ENCODE peak calls at places on chromosomes 1 and 21, in four cellular contexts. One of them, this sample, is unnamed.

GRCh38 chr1:160608941-160609340 is 29.6 kb upstream of the CD84 start:
- DNase-seq in K562: no peak
- DNase-seq in GM12878: no peak
- DNase-seq in HepG2: no peak
- DNase-seq in this sample: no peak

GRCh38 chr1:34060901-34061415 is 104.1 kb downstream of the CSMD2 start:
- DNase-seq in K562: no peak
- DNase-seq in GM12878: no peak
- DNase-seq in HepG2: no peak
- DNase-seq in this sample: no peak

GRCh38 chr1:205568135-205568468 is 63.6 kb downstream of the CDK18 start:
- DNase-seq in K562: no peak
- DNase-seq in GM12878: no peak
- DNase-seq in HepG2: no peak
- DNase-seq in this sample: no peak

GRCh38 chr1:208520700-208521099 is 276.5 kb upstream of the PLXNA2 start:
- DNase-seq in K562: no peak
- DNase-seq in GM12878: no peak
- DNase-seq in HepG2: no peak
- DNase-seq in this sample: no peak

GRCh38 chr1:241716915-241717651 is 65.0 kb downstream of the WDR64 start:
- DNase-seq in K562: no peak
- DNase-seq in GM12878: no peak
- DNase-seq in HepG2: no peak
- DNase-seq in this sample: no peak

GRCh38 chr1:223123238-223123976 is 19.6 kb downstream of the TLR5 start:
- DNase-seq in K562: peak; percentile 79
- DNase-seq in GM12878: no peak
- DNase-seq in HepG2: peak; percentile 36
- DNase-seq in this sample: peak; percentile 86

GRCh38 chr1:108753363-108753762 is 6.9 kb downstream of the STXBP3 start:
- DNase-seq in K562: no peak
- DNase-seq in GM12878: no peak
- DNase-seq in HepG2: no peak
- DNase-seq in this sample: no peak

GRCh38 chr21:44394733-44395132 is 41.3 kb downstream of the TRPM2 start:
- DNase-seq in K562: no peak
- DNase-seq in GM12878: no peak
- DNase-seq in HepG2: no peak
- DNase-seq in this sample: no peak

GRCh38 chr1:111082421-111083192 is 57.3 kb downstream of the DRAM2 start:
- DNase-seq in K562: no peak
- DNase-seq in GM12878: peak; percentile 17
- DNase-seq in HepG2: no peak
- DNase-seq in this sample: no peak

GRCh38 chr21:46118871-46119564 is 21.1 kb downstream of the COL6A2 start:
- DNase-seq in K562: no peak
- DNase-seq in GM12878: no peak
- DNase-seq in HepG2: no peak
- DNase-seq in this sample: no peak

GRCh38 chr1:48673725-48674124 is 103.0 kb downstream of the BEND5 start:
- DNase-seq in K562: peak; percentile 20
- DNase-seq in GM12878: no peak
- DNase-seq in HepG2: peak; percentile 4
- DNase-seq in this sample: peak; percentile 45

GRCh38 chr1:39886757-39887231 is 3.5 kb upstream of the TRIT1 start:
- DNase-seq in K562: no peak
- DNase-seq in GM12878: no peak
- DNase-seq in HepG2: no peak
- DNase-seq in this sample: no peak

GRCh38 chr1:183495420-183495819 is 23.1 kb downstream of the SMG7 start:
- DNase-seq in K562: no peak
- DNase-seq in GM12878: no peak
- DNase-seq in HepG2: no peak
- DNase-seq in this sample: no peak

GRCh38 chr1:170471310-170471839 is 60.6 kb upstream of the GORAB start:
- DNase-seq in K562: no peak
- DNase-seq in GM12878: no peak
- DNase-seq in HepG2: no peak
- DNase-seq in this sample: no peak

GRCh38 chr1:21685944-21686678 is 17.0 kb upstream of the RAP1GAP start:
- DNase-seq in K562: no peak
- DNase-seq in GM12878: no peak
- DNase-seq in HepG2: no peak
- DNase-seq in this sample: no peak

GRCh38 chr1:156487862-156488261 is 12.7 kb downstream of the MEF2D start:
- DNase-seq in K562: no peak
- DNase-seq in GM12878: no peak
- DNase-seq in HepG2: no peak
- DNase-seq in this sample: no peak

GRCh38 chr1:145425436-145426029 is at the start of gene NBPF20:
- DNase-seq in K562: peak; percentile 78
- DNase-seq in GM12878: peak; percentile 35
- DNase-seq in HepG2: peak; percentile 72
- DNase-seq in this sample: peak; percentile 90

GRCh38 chr1:74650561-74650960 is 23.0 kb downstream of the ERICH3 start:
- DNase-seq in K562: no peak
- DNase-seq in GM12878: no peak
- DNase-seq in HepG2: no peak
- DNase-seq in this sample: no peak

GRCh38 chr21:45357436-45358260 is 47.3 kb upstream of the COL18A1 start:
- DNase-seq in K562: no peak
- DNase-seq in GM12878: no peak
- DNase-seq in HepG2: no peak
- DNase-seq in this sample: no peak

GRCh38 chr1:64505232-64505943 is 35.5 kb downstream of the CACHD1 start:
- DNase-seq in K562: peak; percentile 87
- DNase-seq in GM12878: no peak
- DNase-seq in HepG2: no peak
- DNase-seq in this sample: peak; percentile 70

GRCh38 chr1:199931666-199932377 is 95.7 kb upstream of the NR5A2 start:
- DNase-seq in K562: peak; percentile 36
- DNase-seq in GM12878: no peak
- DNase-seq in HepG2: peak; percentile 30
- DNase-seq in this sample: no peak

GRCh38 chr1:165289556-165289955 is 67.0 kb downstream of the LMX1A start:
- DNase-seq in K562: no peak
- DNase-seq in GM12878: no peak
- DNase-seq in HepG2: no peak
- DNase-seq in this sample: no peak
- TF ChIP-seq SP1 in K562: no peak
- TF ChIP-seq SP1 in GM12878: no peak
- TF ChIP-seq SP1 in HepG2: no peak
- TF ChIP-seq SP1 in this sample: no peak

GRCh38 chr1:229241390-229241789 is 29.5 kb upstream of the RAB4A start:
- DNase-seq in K562: no peak
- DNase-seq in GM12878: no peak
- DNase-seq in HepG2: no peak
- DNase-seq in this sample: no peak

GRCh38 chr1:229238674-229239415 is 32.1 kb upstream of the RAB4A start:
- DNase-seq in K562: no peak
- DNase-seq in GM12878: no peak
- DNase-seq in HepG2: no peak
- DNase-seq in this sample: no peak

GRCh38 chr1:229238231-229238630 is 32.7 kb upstream of the RAB4A start:
- DNase-seq in K562: no peak
- DNase-seq in GM12878: no peak
- DNase-seq in HepG2: no peak
- DNase-seq in this sample: no peak

GRCh38 chr1:229243638-229244037 is 27.3 kb upstream of the RAB4A start:
- DNase-seq in K562: no peak
- DNase-seq in GM12878: no peak
- DNase-seq in HepG2: no peak
- DNase-seq in this sample: no peak

DNA sequence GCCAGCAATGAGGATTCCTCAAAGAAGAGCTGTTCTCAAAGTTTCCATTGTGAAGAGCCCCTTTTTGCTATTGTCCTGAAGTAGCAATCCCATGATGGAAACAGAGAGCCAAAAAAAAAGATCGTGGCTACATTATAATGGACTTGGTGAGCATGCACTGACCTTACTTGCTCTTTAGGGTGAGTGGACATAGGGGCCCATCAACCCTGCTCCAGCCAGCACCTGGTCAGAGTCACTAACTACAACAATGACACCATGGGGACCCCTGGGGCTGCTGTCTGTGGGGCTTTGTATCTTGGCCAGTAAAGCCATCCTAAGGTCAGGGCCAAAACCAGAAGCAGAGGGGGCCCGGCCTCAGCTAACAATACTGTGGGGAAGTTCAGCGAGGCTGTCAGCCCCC is 30.4 kb upstream of the RAB4A start:
- DNase-seq in K562: no peak
- DNase-seq in GM12878: no peak
- DNase-seq in HepG2: no peak
- DNase-seq in this sample: no peak
- TF ChIP-seq FOXM1 in K562: no peak
- TF ChIP-seq FOXM1 in GM12878: no peak
- TF ChIP-seq FOXM1 in HepG2: no peak
- TF ChIP-seq FOXM1 in this sample: no peak

GRCh38 chr1:150566589-150567340 is 12.6 kb downstream of the MCL1 start:
- DNase-seq in K562: no peak
- DNase-seq in GM12878: no peak
- DNase-seq in HepG2: no peak
- DNase-seq in this sample: no peak

GRCh38 chr1:150567717-150568561 is 11.5 kb downstream of the MCL1 start:
- DNase-seq in K562: peak; percentile 61
- DNase-seq in GM12878: no peak
- DNase-seq in HepG2: peak; percentile 95
- DNase-seq in this sample: peak; percentile 37

GRCh38 chr1:150568567-150568966 is 10.8 kb downstream of the MCL1 start:
- DNase-seq in K562: no peak
- DNase-seq in GM12878: no peak
- DNase-seq in HepG2: no peak
- DNase-seq in this sample: peak; percentile 6

GRCh38 chr1:150564051-150564991 is 15.1 kb downstream of the MCL1 start:
- DNase-seq in K562: no peak
- DNase-seq in GM12878: no peak
- DNase-seq in HepG2: peak; percentile 78
- DNase-seq in this sample: no peak

DNA sequence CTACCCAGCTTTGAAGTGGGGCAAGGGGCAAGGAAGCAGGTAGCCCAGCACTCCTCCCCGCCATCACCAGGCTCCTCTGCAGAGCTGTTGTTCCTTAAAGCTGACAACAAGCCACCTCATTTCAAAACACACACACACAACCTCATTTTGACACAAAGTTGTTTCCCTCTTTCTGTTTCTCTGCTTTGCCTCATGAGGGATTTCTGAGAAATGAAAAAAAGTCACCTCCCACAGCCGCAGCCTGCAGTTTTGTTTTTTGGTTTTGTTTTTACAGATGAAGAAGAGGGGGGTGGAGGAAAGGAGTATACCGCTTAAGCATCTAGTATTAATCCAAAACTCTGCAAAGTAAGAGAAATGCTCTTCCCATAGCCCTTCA is 12.1 kb downstream of the MCL1 start:
- DNase-seq in K562: peak; percentile 6
- DNase-seq in GM12878: peak; percentile 96
- DNase-seq in HepG2: no peak
- DNase-seq in this sample: no peak
- TF ChIP-seq BHLHE40 in K562: no peak
- TF ChIP-seq BHLHE40 in GM12878: peak; percentile 73
- TF ChIP-seq BHLHE40 in HepG2: no peak
- TF ChIP-seq BHLHE40 in this sample: no peak

GRCh38 chr21:16563795-16564194 is 834.0 kb downstream of the USP25 start:
- DNase-seq in K562: no peak
- DNase-seq in GM12878: no peak
- DNase-seq in HepG2: peak; percentile 51
- DNase-seq in this sample: no peak
- TF ChIP-seq SP1 in K562: no peak
- TF ChIP-seq SP1 in GM12878: no peak
- TF ChIP-seq SP1 in HepG2: no peak
- TF ChIP-seq SP1 in this sample: no peak

GRCh38 chr1:113416515-113416914 is 26.2 kb downstream of the MAGI3 start:
- DNase-seq in K562: peak; percentile 13
- DNase-seq in GM12878: no peak
- DNase-seq in HepG2: no peak
- DNase-seq in this sample: no peak

DNA sequence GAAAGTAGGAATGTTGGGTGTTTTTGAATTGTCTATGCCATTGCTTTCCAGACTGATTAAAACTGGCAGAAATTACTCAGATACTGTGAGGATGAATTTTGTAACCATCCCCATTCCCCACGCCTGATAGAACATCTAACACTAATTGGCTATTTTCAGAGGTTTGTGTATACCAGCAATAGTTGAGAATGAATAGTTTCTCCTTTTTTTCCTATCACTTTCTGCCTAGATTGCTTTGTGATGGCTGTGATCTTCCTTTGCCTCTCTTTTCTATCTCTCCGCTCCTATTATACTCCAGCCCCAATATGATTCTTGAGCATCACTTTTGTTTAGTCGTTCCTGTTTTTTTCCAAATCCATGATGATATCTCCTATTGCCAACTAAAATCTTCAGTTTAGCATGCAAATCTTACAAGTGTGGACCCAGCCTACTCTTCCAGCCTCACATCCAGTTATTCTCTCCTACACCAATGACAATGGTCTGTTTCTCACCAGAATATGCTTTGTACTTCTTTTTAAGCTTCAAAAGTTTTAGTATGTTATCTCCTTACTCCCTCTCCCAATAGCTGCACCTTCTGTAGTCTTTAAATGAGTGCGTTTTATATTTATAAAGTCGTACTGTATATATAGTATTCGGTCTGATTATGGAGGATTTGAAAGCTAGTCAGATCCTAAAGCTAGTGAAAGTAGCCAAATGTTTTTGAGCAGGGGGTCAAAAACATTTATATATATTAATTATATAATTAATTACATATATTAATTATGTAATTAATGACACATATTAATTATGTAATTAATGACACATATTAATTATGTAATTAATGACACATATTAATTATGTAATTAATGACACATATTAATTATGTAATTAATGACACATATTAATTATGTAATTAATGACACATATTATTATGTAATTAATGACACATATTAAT is 25.2 kb downstream of the MAGI3 start:
- DNase-seq in K562: peak; percentile 13
- DNase-seq in GM12878: no peak
- DNase-seq in HepG2: no peak
- DNase-seq in this sample: no peak
- TF ChIP-seq FOXM1 in K562: no peak
- TF ChIP-seq FOXM1 in GM12878: no peak
- TF ChIP-seq FOXM1 in HepG2: no peak
- TF ChIP-seq FOXM1 in this sample: no peak

DNA sequence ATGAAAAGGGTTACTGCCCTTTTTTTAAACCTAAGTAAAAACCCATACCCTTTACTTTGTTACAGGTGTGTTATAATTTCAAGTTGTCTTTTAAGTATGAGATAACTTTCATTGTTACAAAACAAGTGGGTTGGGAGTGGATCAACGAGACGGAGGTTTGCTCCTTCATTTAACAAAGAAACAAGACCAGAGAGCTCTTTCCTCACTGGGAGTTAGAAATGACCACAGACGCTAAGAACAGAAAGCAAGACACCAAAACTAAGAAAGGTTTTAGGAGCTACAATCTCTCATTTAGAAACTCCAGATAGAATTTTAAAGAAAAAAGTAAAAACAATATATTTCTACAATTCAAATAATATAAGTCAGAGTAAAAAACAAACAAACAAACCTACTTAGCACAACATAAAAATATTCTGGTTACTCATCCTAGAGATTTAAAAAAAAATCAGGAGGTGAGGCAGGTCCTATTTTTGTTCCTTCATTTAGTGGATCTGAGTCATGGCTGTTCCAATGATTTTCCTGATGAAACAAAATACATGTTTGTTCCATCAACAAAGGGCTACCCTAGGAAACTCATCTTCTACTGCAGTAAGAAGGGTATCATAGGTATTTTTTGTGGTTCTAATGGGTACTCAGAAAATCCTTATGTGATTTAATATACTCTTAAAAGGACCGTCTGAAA is 33.0 kb downstream of the APP start:
- DNase-seq in K562: no peak
- DNase-seq in GM12878: no peak
- DNase-seq in HepG2: no peak
- DNase-seq in this sample: no peak
- TF ChIP-seq BHLHE40 in K562: no peak
- TF ChIP-seq BHLHE40 in GM12878: no peak
- TF ChIP-seq BHLHE40 in HepG2: no peak
- TF ChIP-seq BHLHE40 in this sample: no peak